ENCODE peak calls at places on chromosomes 5 and 9, in five cellular contexts. S, G, N, F and B are unnamed samples.

GRCh38 chr5:169002941-169003555 is 297.9 kb downstream of the SLIT3 start:
- DNase-seq in S (no peak), G (no peak), N (no peak), F (no peak), B (no peak)

GRCh38 chr9:133254471-133254870 is 20.5 kb downstream of the ABO start:
- DNase-seq in S (no peak), G (no peak), N (no peak), F (no peak), B (no peak)

GRCh38 chr5:129110742-129111141 is 16.2 kb downstream of the ISOC1 start:
- DNase-seq in S (no peak), G (no peak), N (no peak), F (no peak), B (no peak)

GRCh38 chr5:81768960-81769452 is 18.1 kb upstream of the SSBP2 start:
- DNase-seq in S (no peak), G (no peak), N (no peak), F (peak; percentile 39), B (peak; percentile 43)

GRCh38 chr5:27048507-27048906 is 10.1 kb upstream of the CDH9 start:
- DNase-seq in S (no peak), G (no peak), N (no peak), F (no peak), B (no peak)

GRCh38 chr5:73205309-73205708 is 32.3 kb downstream of the TMEM174 start:
- DNase-seq in S (no peak), G (no peak), N (no peak), F (no peak), B (no peak)

GRCh38 chr9:20356392-20357206 is 265.7 kb downstream of the MLLT3 start:
- DNase-seq in S (peak; percentile 85), G (peak; percentile 61), N (no peak), F (peak; percentile 74), B (peak; percentile 69)

GRCh38 chr5:41776435-41776834 is 93.8 kb downstream of the OXCT1 start:
- DNase-seq in S (no peak), G (no peak), N (no peak), F (no peak), B (peak; percentile 6)

GRCh38 chr9:133467101-133467500 is 7.3 kb downstream of the CACFD1 start:
- DNase-seq in S (no peak), G (no peak), N (no peak), F (no peak), B (no peak)

GRCh38 chr9:90025816-90026215 is 421.0 kb downstream of the GADD45G start:
- DNase-seq in S (no peak), G (no peak), N (peak; percentile 35), F (no peak), B (no peak)

GRCh38 chr5:67290620-67291019 is 94.0 kb upstream of the CD180 start:
- DNase-seq in S (no peak), G (no peak), N (no peak), F (no peak), B (no peak)

GRCh38 chr5:140114341-140115185 is 654 bp downstream of the PURA start:
- DNase-seq in S (peak; percentile 72), G (peak; percentile 56), N (peak; percentile 89), F (no peak), B (no peak)

GRCh38 chr5:106195679-106196078 is 1475.1 kb downstream of the EFNA5 start:
- DNase-seq in S (peak; percentile 17), G (no peak), N (no peak), F (no peak), B (no peak)

GRCh38 chr5:147051193-147051592 is 172.6 kb upstream of the PPP2R2B start:
- DNase-seq in S (no peak), G (no peak), N (no peak), F (no peak), B (no peak)

GRCh38 chr9:91116226-91116625 is 245.5 kb downstream of the AUH start:
- DNase-seq in S (no peak), G (no peak), N (no peak), F (no peak), B (no peak)

GRCh38 chr9:38358390-38359296 is 33.9 kb upstream of the ALDH1B1 start:
- DNase-seq in S (no peak), G (no peak), N (peak; percentile 66), F (no peak), B (no peak)

GRCh38 chr5:131899686-131900085 is 45.8 kb downstream of the MEIKIN start:
- DNase-seq in S (no peak), G (no peak), N (no peak), F (no peak), B (no peak)

GRCh38 chr5:1294839-1295649 is at the start of gene TERT:
- DNase-seq in S (no peak), G (no peak), N (peak; percentile 60), F (no peak), B (no peak)

GRCh38 chr5:2732850-2733249 is 18.6 kb downstream of the IRX2 start:
- DNase-seq in S (no peak), G (no peak), N (no peak), F (no peak), B (no peak)

GRCh38 chr5:110082194-110082593 is 392.5 kb downstream of the MAN2A1 start:
- DNase-seq in S (no peak), G (no peak), N (no peak), F (no peak), B (no peak)

GRCh38 chr5:1476967-1477310 is 31.7 kb upstream of the SLC6A3 start:
- DNase-seq in S (no peak), G (no peak), N (no peak), F (no peak), B (no peak)

GRCh38 chr5:74009502-74009901 is 383.5 kb downstream of the ARHGEF28 start:
- DNase-seq in S (no peak), G (no peak), N (no peak), F (no peak), B (no peak)

GRCh38 chr5:5658226-5658625 is 235.7 kb downstream of the ICE1 start:
- DNase-seq in S (peak; percentile 19), G (peak; percentile 35), N (no peak), F (no peak), B (no peak)

GRCh38 chr5:164921722-164922121 is 1416.3 kb downstream of the MAT2B start:
- DNase-seq in S (no peak), G (no peak), N (no peak), F (no peak), B (no peak)

GRCh38 chr5:156359452-156359851 is 32.5 kb downstream of the SGCD start:
- DNase-seq in S (no peak), G (no peak), N (no peak), F (peak; percentile 44), B (peak; percentile 62)

GRCh38 chr5:6686501-6686900 is 26.7 kb upstream of the TENT4A start:
- DNase-seq in S (no peak), G (no peak), N (no peak), F (no peak), B (no peak)

GRCh38 chr9:134205636-134206316 is 41.4 kb upstream of the RNU6ATAC start:
- DNase-seq in S (no peak), G (peak; percentile 89), N (no peak), F (no peak), B (no peak)

GRCh38 chr9:69471433-69471832 is 146.4 kb downstream of the ENTREP1 start:
- DNase-seq in S (no peak), G (no peak), N (no peak), F (no peak), B (no peak)

GRCh38 chr5:156256644-156257043 is 70.3 kb upstream of the SGCD start:
- DNase-seq in S (no peak), G (no peak), N (no peak), F (no peak), B (no peak)

GRCh38 chr5:32020971-32021370 is 153.1 kb downstream of the GOLPH3 start:
- DNase-seq in S (no peak), G (no peak), N (no peak), F (no peak), B (no peak)

GRCh38 chr5:1111727-1112289 is at the start of gene SLC12A7:
- DNase-seq in S (no peak), G (peak; percentile 55), N (no peak), F (no peak), B (no peak)

GRCh38 chr9:132061526-132061925 is 18.1 kb downstream of the MED27 start:
- DNase-seq in S (no peak), G (no peak), N (no peak), F (no peak), B (no peak)

DNA sequence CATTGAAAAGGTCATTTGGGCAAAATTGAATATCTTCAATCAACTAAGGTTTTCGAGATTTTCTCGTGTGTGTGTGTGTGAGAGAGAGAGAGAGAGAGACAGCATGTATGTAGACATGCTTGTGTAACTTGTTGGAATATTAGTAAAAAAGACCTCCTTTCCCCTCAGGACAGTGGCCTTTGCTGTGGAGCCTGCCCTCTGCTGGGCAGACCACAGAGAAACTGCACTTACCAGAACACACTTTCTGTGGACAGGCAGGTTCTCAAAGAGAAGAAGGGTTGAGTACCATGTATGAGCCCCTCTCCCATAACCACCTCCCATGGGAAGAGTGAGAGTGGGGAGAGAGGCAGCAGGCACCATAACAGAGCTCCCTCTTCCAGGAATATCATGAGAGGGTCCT is 45.6 kb downstream of the CFAP90 start:
- DNase-seq in S (peak; percentile 36), G (no peak), N (no peak), F (no peak), B (no peak)
- TF ChIP-seq CTCF in S (peak; percentile 35), G (no peak), N (no peak), F (peak; percentile 17), B (no peak)

GRCh38 chr5:160905285-160905684 is 53.3 kb upstream of the ATP10B start:
- DNase-seq in S (no peak), G (no peak), N (no peak), F (no peak), B (no peak)

GRCh38 chr5:160903076-160903475 is 51.1 kb upstream of the ATP10B start:
- DNase-seq in S (no peak), G (no peak), N (no peak), F (no peak), B (no peak)

GRCh38 chr5:160899735-160900134 is 47.7 kb upstream of the ATP10B start:
- DNase-seq in S (no peak), G (no peak), N (no peak), F (no peak), B (no peak)
- TF ChIP-seq CTCF in S (no peak), G (no peak), N (no peak), F (no peak), B (no peak)

DNA sequence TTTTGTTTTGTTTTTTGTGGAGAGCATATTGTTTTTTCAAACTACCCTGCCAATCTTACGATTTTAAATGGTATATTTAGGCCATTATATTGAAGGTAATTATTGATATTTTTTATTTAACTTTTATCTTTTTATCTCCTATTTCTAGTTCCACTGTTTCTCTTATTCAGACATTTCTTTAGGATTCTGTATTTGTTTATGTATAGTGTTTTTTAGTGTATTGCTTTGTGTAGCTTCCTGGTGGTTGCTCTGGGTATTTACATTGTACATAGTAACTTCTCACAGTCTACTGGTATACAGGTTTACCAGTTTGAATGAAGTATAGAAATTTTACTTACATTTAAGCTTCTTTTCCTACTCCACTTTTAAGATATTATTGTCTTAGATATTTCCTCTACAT is 63.2 kb downstream of the ERCC6L2 start:
- DNase-seq in S (no peak), G (no peak), N (no peak), F (no peak), B (no peak)
- TF ChIP-seq CTCF in S (no peak), G (no peak), N (no peak), F (peak; percentile 4), B (no peak)

DNA sequence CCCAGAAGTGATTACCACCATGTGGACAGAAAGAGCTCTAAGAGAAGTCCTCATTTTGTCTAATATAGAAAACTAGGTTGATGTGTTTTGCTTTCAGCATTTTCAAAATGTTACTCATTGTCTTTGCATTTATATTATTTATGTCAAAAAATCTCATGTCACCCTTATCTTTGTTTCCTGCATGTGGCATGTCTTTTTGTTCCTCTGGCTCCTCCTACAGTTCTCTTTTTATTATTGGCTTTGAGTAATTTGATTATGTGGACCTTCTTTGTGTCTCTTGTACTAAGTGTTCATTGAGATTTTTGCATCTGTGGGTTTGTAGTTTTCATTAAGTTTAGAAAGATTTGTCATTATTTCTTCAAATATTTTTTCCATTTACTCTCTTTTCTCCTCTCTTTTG is 58.8 kb downstream of the GNG10 start:
- DNase-seq in S (no peak), G (no peak), N (no peak), F (no peak), B (no peak)
- TF ChIP-seq CTCF in S (no peak), G (no peak), N (no peak), F (no peak), B (no peak)